ENCODE peak calls at places on chromosomes 13 and 19, in ten cellular contexts. T, N, F, I, U, O, E, X, M and S are unnamed samples.
A peak's percentile ranks its signal among the peaks of the same experiment; 100 is the strongest.

GRCh38 chr19:56670961-56671612 is 470 bp downstream of the ZNF835 start:
- DNase-seq in T (no peak), N (no peak), F (no peak), I (no peak), U (peak; percentile 60), O (no peak), E (no peak), X (no peak), M (no peak), S (no peak)

GRCh38 chr13:47289578-47289977 is 392.7 kb upstream of the HTR2A start:
- DNase-seq in T (peak; percentile 49), N (no peak), F (no peak), I (no peak), U (no peak), O (no peak), E (no peak), X (no peak), M (no peak), S (no peak)

GRCh38 chr13:63842102-63842501 is 2426.5 kb upstream of the PCDH20 start:
- DNase-seq in T (no peak), N (no peak), F (no peak), I (no peak), U (no peak), O (no peak), E (no peak), X (no peak), M (no peak), S (no peak)

GRCh38 chr13:76164290-76164689 is 528.2 kb downstream of the LMO7 start:
- DNase-seq in T (no peak), N (no peak), F (no peak), I (no peak), U (no peak), O (no peak), E (no peak), X (no peak), M (no peak), S (no peak)

GRCh38 chr13:45807520-45808099 is 43.9 kb downstream of the SIAH3 start:
- DNase-seq in T (peak; percentile 34), N (peak; percentile 16), F (peak; percentile 70), I (peak; percentile 48), U (peak; percentile 30), O (no peak), E (peak; percentile 14), X (peak; percentile 1), M (peak; percentile 4), S (peak; percentile 43)

GRCh38 chr19:46753420-46754155 is 7.3 kb upstream of the STRN4 start:
- DNase-seq in T (no peak), N (peak; percentile 56), F (no peak), I (no peak), U (no peak), O (peak; percentile 41), E (peak; percentile 54), X (no peak), M (peak; percentile 52), S (peak; percentile 64)

GRCh38 chr13:33577037-33577436 is 240.9 kb upstream of the RFC3 start:
- DNase-seq in T (no peak), N (no peak), F (peak; percentile 20), I (no peak), U (no peak), O (no peak), E (no peak), X (no peak), M (no peak), S (no peak)

GRCh38 chr19:58568731-58569130 is 4.4 kb downstream of the MZF1 start:
- DNase-seq in T (no peak), N (no peak), F (no peak), I (no peak), U (no peak), O (no peak), E (no peak), X (no peak), M (no peak), S (no peak)

GRCh38 chr19:16033136-16033530 is 43.2 kb upstream of the TPM4 start:
- DNase-seq in T (no peak), N (no peak), F (no peak), I (no peak), U (no peak), O (no peak), E (no peak), X (no peak), M (no peak), S (no peak)

GRCh38 chr13:30429721-30430694 is 7.7 kb downstream of the UBE2L5 start:
- DNase-seq in T (peak; percentile 84), N (no peak), F (peak; percentile 92), I (peak; percentile 85), U (no peak), O (no peak), E (no peak), X (peak; percentile 80), M (no peak), S (peak; percentile 50)

GRCh38 chr13:29801102-29801501 is 49.3 kb downstream of the UBL3 start:
- DNase-seq in T (no peak), N (no peak), F (no peak), I (no peak), U (no peak), O (no peak), E (no peak), X (no peak), M (no peak), S (no peak)

GRCh38 chr19:45171211-45171623 is 6.8 kb downstream of the TRAPPC6A start:
- DNase-seq in T (no peak), N (no peak), F (peak; percentile 22), I (no peak), U (no peak), O (no peak), E (no peak), X (no peak), M (no peak), S (no peak)

GRCh38 chr13:24027494-24027893 is 130.2 kb upstream of the C1QTNF9B start:
- DNase-seq in T (no peak), N (no peak), F (no peak), I (no peak), U (no peak), O (no peak), E (no peak), X (no peak), M (no peak), S (no peak)

GRCh38 chr13:31912641-31913401 is 118.8 kb upstream of the FRY start:
- DNase-seq in T (no peak), N (no peak), F (peak; percentile 16), I (no peak), U (no peak), O (no peak), E (no peak), X (no peak), M (no peak), S (no peak)

GRCh38 chr13:21544515-21544914 is 59.5 kb downstream of the MICU2 start:
- DNase-seq in T (no peak), N (no peak), F (no peak), I (no peak), U (no peak), O (no peak), E (no peak), X (no peak), M (no peak), S (no peak)

GRCh38 chr19:41553804-41554203 is 22.2 kb upstream of the CEACAM21 start:
- DNase-seq in T (no peak), N (no peak), F (no peak), I (no peak), U (no peak), O (no peak), E (no peak), X (no peak), M (no peak), S (no peak)

GRCh38 chr13:57672168-57672567 is 40.6 kb downstream of the PCDH17 start:
- DNase-seq in T (no peak), N (no peak), F (no peak), I (no peak), U (no peak), O (no peak), E (no peak), X (no peak), M (no peak), S (no peak)

GRCh38 chr19:34649886-34650543 is 26.9 kb downstream of the SCGB2B2 start:
- DNase-seq in T (no peak), N (no peak), F (no peak), I (no peak), U (no peak), O (no peak), E (no peak), X (no peak), M (no peak), S (no peak)

GRCh38 chr19:17764348-17764747 is 13.1 kb downstream of the FCHO1 start:
- DNase-seq in T (no peak), N (no peak), F (no peak), I (no peak), U (no peak), O (no peak), E (no peak), X (no peak), M (no peak), S (no peak)
- TF ChIP-seq CTCF in T (no peak), N (no peak), F (no peak), I (no peak), U (no peak), O (no peak), E (no peak), X (no peak), M (no peak), S (no peak)

DNA sequence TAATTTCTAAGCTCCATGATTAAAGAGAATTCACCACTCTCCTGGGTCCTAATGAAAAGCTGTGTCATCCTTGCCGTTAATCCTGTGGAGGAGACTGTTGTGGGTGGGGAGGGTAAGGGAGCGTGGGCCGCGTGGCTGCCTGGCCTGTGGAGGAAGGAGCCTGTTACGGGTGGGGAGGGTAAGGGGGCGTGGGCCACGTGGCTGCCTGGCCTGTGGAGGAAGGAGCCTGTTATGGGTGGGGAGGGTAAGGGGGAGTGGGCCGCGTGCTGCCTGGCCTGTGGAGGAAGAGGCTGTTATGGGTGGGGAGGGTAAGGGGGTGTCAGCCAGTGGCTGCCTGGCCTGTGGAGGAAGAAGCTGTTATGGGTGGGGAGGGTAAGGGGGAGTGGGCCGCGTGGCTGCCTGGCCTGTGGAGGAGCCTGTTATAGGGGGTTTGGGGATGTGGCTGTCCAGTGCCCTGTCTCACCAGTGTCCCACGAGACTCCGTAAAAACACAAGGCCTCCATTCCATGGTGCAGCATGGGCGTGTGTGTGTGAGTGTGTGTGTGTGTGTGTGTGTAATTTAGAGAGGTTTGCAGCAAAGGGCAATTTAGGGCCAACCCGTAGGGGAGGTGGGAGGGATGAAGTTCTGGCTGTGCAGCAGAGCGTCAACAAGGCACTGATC is 15.6 kb upstream of the DCUN1D2 start:
- DNase-seq in T (no peak), N (no peak), F (no peak), I (no peak), U (no peak), O (no peak), E (no peak), X (no peak), M (no peak), S (no peak)
- TF ChIP-seq CTCF in T (no peak), N (no peak), F (no peak), I (no peak), U (no peak), O (no peak), E (no peak), X (no peak), M (no peak), S (no peak)

GRCh38 chr19:2523630-2524311 is 47.8 kb downstream of the GADD45B start:
- DNase-seq in T (peak; percentile 55), N (no peak), F (peak; percentile 78), I (no peak), U (peak; percentile 85), O (no peak), E (no peak), X (no peak), M (no peak), S (peak; percentile 54)
- TF ChIP-seq CTCF in T (peak; percentile 44), N (no peak), F (peak; percentile 51), I (peak; percentile 38), U (peak; percentile 30), O (no peak), E (peak; percentile 40), X (peak; percentile 54), M (no peak), S (no peak)

GRCh38 chr13:109649713-109650112 is 136.7 kb downstream of the IRS2 start:
- DNase-seq in T (no peak), N (no peak), F (no peak), I (no peak), U (no peak), O (no peak), E (no peak), X (no peak), M (no peak), S (no peak)
- TF ChIP-seq CTCF in T (no peak), N (no peak), F (no peak), I (no peak), U (no peak), O (no peak), E (no peak), X (no peak), M (no peak), S (no peak)